ENCODE peak calls at places on chromosomes 7 and 10, in seven cellular contexts. W is non-pigmented ciliary epithelial cell; Q is activated T-cell treated with anti-CD3 and anti-CD28 coated beads for 1 hour; U is CD4-positive, alpha-beta T cell; J is fibroblast of pulmonary artery; X is GM04504; A is uterus. H is an unnamed sample.

GRCh38 chr7:98085674-98086073 is 21.0 kb upstream of the LMTK2 start:
- DNase-seq in X (no peak), J (no peak), W (no peak), U (no peak), Q (no peak), A (no peak), H (no peak)

GRCh38 chr7:101814081-101814995 is 3.1 kb upstream of the CUX1 start:
- DNase-seq in A (peak), Q (peak), J (peak), W (no peak), U (peak), X (no peak), H (no peak)

GRCh38 chr7:10855583-10855982 is 118.1 kb upstream of the PHF14 start:
- DNase-seq in Q (no peak), A (no peak), U (no peak), J (no peak), X (no peak), W (no peak), H (no peak)

GRCh38 chr7:134691820-134692705 is 45.4 kb downstream of the BPGM start:
- DNase-seq in A (peak), J (peak), X (no peak), Q (no peak), W (no peak), U (no peak), H (no peak)

GRCh38 chr7:751826-752225 is 24.7 kb upstream of the PRKAR1B start:
- DNase-seq in W (no peak), J (no peak), X (no peak), A (no peak), U (no peak), Q (no peak), H (no peak)

GRCh38 chr7:158251061-158251965 is 336.3 kb downstream of the PTPRN2 start:
- DNase-seq in A (no peak), W (no peak), X (no peak), Q (no peak), J (no peak), U (no peak), H (no peak)

GRCh38 chr7:143299840-143300239 is 11.7 kb downstream of the CASP2 start:
- DNase-seq in A (no peak), W (no peak), X (no peak), U (peak), Q (peak), J (no peak), H (no peak)

GRCh38 chr10:82037076-82037475 is 162.1 kb downstream of the NRG3 start:
- DNase-seq in X (no peak), A (no peak), U (no peak), Q (no peak), J (peak), W (no peak), H (peak)

GRCh38 chr10:73478636-73479035 is 17.2 kb downstream of the PPP3CB start:
- DNase-seq in W (no peak), J (no peak), X (no peak), U (no peak), Q (no peak), A (no peak), H (no peak)

GRCh38 chr10:28769147-28769604 is 91.9 kb downstream of the BAMBI start:
- DNase-seq in Q (no peak), W (no peak), J (no peak), U (no peak), X (no peak), A (no peak), H (no peak)

GRCh38 chr10:119020627-119020946 is 8.9 kb upstream of the NANOS1 start:
- DNase-seq in A (no peak), X (no peak), U (no peak), Q (no peak), J (no peak), W (no peak), H (no peak)

GRCh38 chr10:75399461-75400162 is 2.0 kb downstream of the ZNF503 start:
- DNase-seq in U (peak), A (peak), J (peak), Q (peak), X (peak), W (no peak), H (peak)

GRCh38 chr10:91088300-91089140 is 131.9 kb upstream of the PCGF5 start:
- DNase-seq in W (no peak), A (no peak), U (no peak), Q (no peak), X (peak), J (peak), H (no peak)

GRCh38 chr10:108327706-108328105 is 1163.2 kb upstream of the SORCS1 start:
- DNase-seq in J (no peak), A (no peak), Q (no peak), X (no peak), U (no peak), W (no peak), H (no peak)

GRCh38 chr10:9038146-9038714 is 983.7 kb downstream of the GATA3 start:
- DNase-seq in Q (no peak), U (no peak), J (peak), X (no peak), A (no peak), W (no peak), H (peak)

GRCh38 chr7:106064836-106065559 is 47.1 kb downstream of the SYPL1 start:
- DNase-seq in J (peak), W (peak), X (peak), Q (no peak), U (no peak), A (peak), H (peak)

GRCh38 chr7:143279186-143280098 is 5.3 kb upstream of the TMEM139 start:
- DNase-seq in J (peak), X (peak), A (no peak), Q (no peak), U (no peak), W (no peak), H (no peak)

GRCh38 chr7:151089893-151090730 is 3.8 kb downstream of the AGAP3 start:
- DNase-seq in Q (no peak), X (no peak), U (no peak), A (peak), J (no peak), W (no peak), H (no peak)

GRCh38 chr7:4531236-4531635 is 150.9 kb upstream of the FOXK1 start:
- DNase-seq in Q (no peak), A (no peak), X (no peak), U (no peak), W (no peak), J (no peak), H (no peak)

GRCh38 chr10:125720002-125720382 is 483 bp downstream of the EDRF1 start:
- DNase-seq in J (no peak), W (no peak), X (no peak), U (no peak), A (peak), Q (no peak), H (peak)

GRCh38 chr10:77195101-77195500 is 442.5 kb downstream of the KCNMA1 start:
- DNase-seq in U (no peak), A (peak), X (peak), W (peak), Q (no peak), J (peak), H (no peak)

GRCh38 chr10:115001506-115002381 is 63.7 kb downstream of the TRUB1 start:
- DNase-seq in Q (no peak), U (no peak), W (no peak), J (peak), A (no peak), X (no peak), H (peak)

GRCh38 chr7:45189151-45189970 is 31.8 kb downstream of the RAMP3 start:
- DNase-seq in W (no peak), A (no peak), U (no peak), X (no peak), Q (no peak), J (no peak), H (no peak)

GRCh38 chr10:12656518-12657142 is 307.3 kb downstream of the CAMK1D start:
- DNase-seq in U (no peak), W (peak), Q (no peak), J (peak), A (no peak), X (peak), H (no peak)

GRCh38 chr10:125547010-125547650 is 135.8 kb downstream of the TEX36 start:
- DNase-seq in W (no peak), U (no peak), Q (no peak), J (no peak), A (no peak), X (no peak), H (no peak)

H was measured in occipital lobe.